ENCODE peak calls at places on chromosomes 1 and 21, in four cellular contexts. Y is NCI-H2171 treated with DMSO at 0.1 percent for 48 hours; Q is WTC11; R is activated CD4-positive, alpha-beta T cell treated with anti-CD3 and anti-CD28 coated beads for 36 hours. G is an unnamed sample.

GRCh38 chr21:31409849-31410762 is 66.0 kb upstream of the TIAM1 start:
- DNase-seq in Y (no peak), Q (no peak), R (no peak), G (no peak)

GRCh38 chr1:16181887-16182719 is 26.2 kb upstream of the EPHA2 start:
- DNase-seq in Q (peak), Y (no peak), R (no peak), G (no peak)

GRCh38 chr21:45200596-45201296 is 86.9 kb downstream of the POFUT2 start:
- DNase-seq in Y (no peak), R (no peak), Q (no peak), G (no peak)

GRCh38 chr1:209876091-209876800 is 48.5 kb downstream of the UTP25 start:
- DNase-seq in Y (peak), Q (no peak), R (no peak), G (no peak)

GRCh38 chr1:31753623-31754349 is 10.4 kb downstream of the ADGRB2 start:
- DNase-seq in R (no peak), Q (no peak), Y (peak), G (no peak)

GRCh38 chr21:43819511-43820405 is 30.4 kb downstream of the RRP1 start:
- DNase-seq in Y (no peak), Q (no peak), R (no peak), G (no peak)

GRCh38 chr21:16302851-16303282 is 573.1 kb downstream of the USP25 start:
- DNase-seq in Y (no peak), R (no peak), Q (no peak), G (no peak)

GRCh38 chr1:112444269-112444668 is 48.3 kb downstream of the CTTNBP2NL start:
- DNase-seq in R (no peak), Q (no peak), Y (no peak), G (no peak)

GRCh38 chr1:5586629-5587028 is 405.6 kb downstream of the NPHP4 start:
- DNase-seq in Y (no peak), R (no peak), Q (no peak), G (no peak)

GRCh38 chr1:202005958-202006357 is 4.4 kb upstream of the ELF3 start:
- DNase-seq in R (no peak), Q (no peak), Y (peak), G (no peak)

GRCh38 chr1:205521646-205522150 is 17.2 kb downstream of the CDK18 start:
- DNase-seq in R (no peak), Y (no peak), Q (no peak), G (no peak)

GRCh38 chr1:14010431-14010830 is 310.4 kb downstream of the PRDM2 start:
- DNase-seq in Y (no peak), Q (no peak), R (no peak), G (no peak)

GRCh38 chr21:31110430-31110829 is 72.2 kb upstream of the KRTAP19-8 start:
- DNase-seq in R (no peak), Q (no peak), Y (no peak), G (no peak)

GRCh38 chr1:51648180-51649109 is 31.6 kb downstream of the OSBPL9 start:
- DNase-seq in Q (no peak), Y (no peak), R (no peak), G (peak)

GRCh38 chr21:46124083-46124925 is 26.4 kb downstream of the COL6A2 start:
- DNase-seq in R (no peak), Q (peak), Y (no peak), G (no peak)

GRCh38 chr21:16419188-16419874 is 689.5 kb downstream of the USP25 start:
- DNase-seq in R (no peak), Q (no peak), Y (no peak), G (peak)

GRCh38 chr1:71049951-71050598 is 2.5 kb upstream of the PTGER3 start:
- DNase-seq in Q (no peak), R (no peak), Y (peak), G (peak)

GRCh38 chr1:116825735-116826438 is 71.7 kb downstream of the CD2 start:
- DNase-seq in R (no peak), Q (no peak), Y (peak), G (peak)

GRCh38 chr21:33268736-33269441 is 2.7 kb downstream of the IL10RB start:
- DNase-seq in Y (peak), Q (no peak), R (peak), G (peak)

GRCh38 chr1:29782846-29783500 is 546.7 kb downstream of the PTPRU start:
- DNase-seq in R (no peak), Y (no peak), Q (no peak), G (no peak)

GRCh38 chr1:89802841-89803240 is 18.0 kb upstream of the LRRC8D start:
- DNase-seq in Q (no peak), Y (no peak), R (no peak), G (no peak)

GRCh38 chr1:19390901-19391595 is 78.9 kb downstream of the SLC66A1 start:
- DNase-seq in Q (peak), R (peak), Y (peak), G (no peak)

GRCh38 chr1:168763031-168763430 is 34.0 kb upstream of the DPT start:
- DNase-seq in R (peak), Q (no peak), Y (no peak), G (no peak)

GRCh38 chr1:66502084-66502483 is 31.9 kb upstream of the SGIP1 start:
- DNase-seq in Q (no peak), Y (no peak), R (no peak), G (no peak)

GRCh38 chr1:15243275-15244043 is 3.6 kb upstream of the FHAD1 start:
- DNase-seq in Q (no peak), R (peak), Y (peak), G (no peak)

GRCh38 chr21:46160563-46161179 is 5.3 kb upstream of the FTCD start:
- DNase-seq in Y (no peak), Q (no peak), R (no peak), G (peak)

GRCh38 chr1:46553506-46553905 is 2.1 kb upstream of the KNCN start:
- DNase-seq in Y (no peak), Q (no peak), R (no peak), G (no peak)

GRCh38 chr1:86508583-86508969 is 38.3 kb upstream of the CLCA4 start:
- DNase-seq in R (no peak), Q (no peak), Y (no peak), G (no peak)

GRCh38 chr1:13714851-13715250 is 14.9 kb downstream of the PRDM2 start:
- DNase-seq in Q (no peak), Y (no peak), R (no peak), G (no peak)

GRCh38 chr1:47643506-47644215 is 205.8 kb downstream of the FOXD2 start:
- DNase-seq in Q (no peak), Y (peak), R (no peak), G (no peak)

GRCh38 chr1:14413809-14414208 is 184.7 kb upstream of the KAZN start:
- DNase-seq in Y (no peak), R (no peak), Q (no peak), G (no peak)

GRCh38 chr1:159981351-159982055 is 27.5 kb upstream of the SLAMF9 start:
- DNase-seq in R (no peak), Q (no peak), Y (no peak), G (no peak)

GRCh38 chr1:112699425-112700144 is 7.3 kb downstream of the RHOC start:
- DNase-seq in R (no peak), Y (no peak), Q (no peak), G (no peak)

GRCh38 chr1:101520302-101520701 is 283.5 kb downstream of the S1PR1 start:
- DNase-seq in Q (peak), R (peak), Y (peak), G (peak)

GRCh38 chr1:204647114-204647804 is 38.3 kb downstream of the LRRN2 start:
- DNase-seq in Y (peak), Q (peak), R (peak), G (peak)

GRCh38 chr1:56758135-56758534 is 61.1 kb downstream of the FYB2 start:
- DNase-seq in Y (peak), Q (peak), R (peak), G (peak)